ENCODE peak calls at places on chromosomes 12 and 14, in eight cellular contexts. H is mammary epithelial cell; O is OCI-LY7; G is tibial nerve; B is endodermal cell; Y is lower lobe of right lung; K is CD4-positive, alpha-beta T cell; S is CD8-positive, alpha-beta T cell. J is an unnamed sample.

GRCh38 chr12:120064054-120064940 is 52.3 kb downstream of the RAB35 start:
- DNase-seq in Y (no peak), O (no peak), G (no peak), B (peak; percentile 67), K (no peak), S (no peak), H (no peak), J (no peak)

GRCh38 chr12:109331546-109331945 is 16.2 kb upstream of the MYO1H start:
- DNase-seq in O (no peak), G (no peak), S (no peak), B (no peak), H (no peak), Y (no peak), K (no peak), J (no peak)

GRCh38 chr14:80926706-80927384 is 14.7 kb downstream of the CEP128 start:
- DNase-seq in S (no peak), G (no peak), O (no peak), H (no peak), Y (no peak), B (no peak), K (no peak), J (no peak)

GRCh38 chr14:69855180-69855817 is 23.9 kb upstream of the SMOC1 start:
- DNase-seq in B (no peak), G (no peak), O (no peak), H (no peak), Y (no peak), K (no peak), S (no peak), J (no peak)

GRCh38 chr12:118981285-118982201 is at the start of gene SRRM4:
- DNase-seq in K (no peak), O (no peak), H (no peak), Y (peak; percentile 40), S (no peak), G (no peak), B (peak; percentile 97), J (peak; percentile 20)

GRCh38 chr12:14665354-14666348 is 30.7 kb downstream of the GUCY2C start:
- DNase-seq in H (no peak), Y (no peak), O (peak; percentile 17), G (no peak), K (no peak), B (peak; percentile 69), S (no peak), J (peak; percentile 1)

GRCh38 chr14:92637228-92637627 is 111.2 kb downstream of the LGMN start:
- DNase-seq in O (no peak), G (no peak), S (no peak), Y (no peak), K (no peak), B (peak; percentile 86), H (no peak), J (no peak)

GRCh38 chr14:102588821-102589220 is 3.6 kb upstream of the RCOR1 start:
- DNase-seq in S (no peak), K (no peak), Y (no peak), B (no peak), O (no peak), H (no peak), G (no peak), J (no peak)

DNA sequence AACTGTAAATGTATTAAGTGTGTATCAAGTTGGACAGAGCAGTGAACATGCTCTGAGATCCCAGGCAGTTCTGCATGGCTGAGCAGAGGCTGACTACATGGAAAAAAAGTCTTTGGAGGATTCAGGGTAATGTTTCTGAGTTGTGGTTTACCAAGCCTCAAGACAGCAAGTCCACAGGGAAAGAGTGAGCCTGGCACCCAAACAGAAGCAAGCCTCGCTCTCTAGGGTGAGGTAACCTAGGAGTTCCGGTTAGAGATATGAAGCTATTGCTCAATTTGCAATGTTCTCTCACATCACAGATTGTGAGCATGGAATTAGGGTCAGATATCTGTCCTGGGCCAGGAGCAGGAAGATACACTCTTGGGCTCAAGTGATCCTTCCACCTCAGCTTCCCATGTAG is 158.6 kb downstream of the MON2 start:
- DNase-seq in Y (no peak), B (peak; percentile 45), O (no peak), H (no peak), G (no peak), S (no peak), K (no peak), J (no peak)
- TF ChIP-seq CTCF in Y (no peak), B (no peak), O (no peak), H (no peak), G (no peak), S (no peak), K (no peak), J (no peak)

GRCh38 chr14:26383286-26383685 is 214.5 kb downstream of the NOVA1 start:
- DNase-seq in K (no peak), G (no peak), O (no peak), B (no peak), H (no peak), S (no peak), Y (no peak), J (no peak)

GRCh38 chr14:26381405-26381804 is 216.4 kb downstream of the NOVA1 start:
- DNase-seq in Y (no peak), S (no peak), H (no peak), O (no peak), K (no peak), G (no peak), B (no peak), J (no peak)

GRCh38 chr14:26380616-26381015 is 217.2 kb downstream of the NOVA1 start:
- DNase-seq in B (no peak), H (no peak), K (no peak), S (no peak), Y (no peak), O (no peak), G (no peak), J (no peak)

GRCh38 chr14:26389646-26390508 is 208.0 kb downstream of the NOVA1 start:
- DNase-seq in Y (no peak), S (no peak), H (no peak), B (no peak), O (no peak), G (no peak), K (no peak), J (no peak)

DNA sequence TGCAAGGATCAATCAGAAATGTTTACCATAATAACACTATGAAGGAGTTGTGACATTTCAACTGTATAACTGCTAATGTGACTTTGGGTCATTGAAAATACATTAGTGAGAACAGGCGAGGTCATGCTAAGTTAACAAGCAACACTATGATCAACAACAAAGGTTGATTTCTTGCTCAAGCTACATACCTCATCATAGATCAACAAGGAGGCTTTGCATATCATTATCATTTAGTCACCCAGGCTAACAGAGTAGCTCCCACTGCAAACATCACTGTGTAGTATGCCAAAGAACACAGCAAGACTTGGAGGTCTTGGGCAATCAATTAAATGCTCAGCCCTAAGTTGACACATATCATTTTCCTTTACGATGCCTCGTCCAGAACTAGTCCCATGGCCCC is 212.5 kb downstream of the NOVA1 start:
- DNase-seq in Y (no peak), B (no peak), G (no peak), H (no peak), S (no peak), K (no peak), O (no peak), J (no peak)
- H3K27ac ChIP-seq in Y (no peak overlapping the region), B (no peak overlapping the region), G (no peak overlapping the region), H (no peak overlapping the region), S (no peak overlapping the region), K (no peak overlapping the region), O (no peak overlapping the region), J (no peak overlapping the region)

GRCh38 chr14:53401646-53402045 is 248.5 kb upstream of the DDHD1 start:
- DNase-seq in B (no peak), K (no peak), S (no peak), Y (no peak), H (no peak), O (no peak), G (no peak), J (no peak)

DNA sequence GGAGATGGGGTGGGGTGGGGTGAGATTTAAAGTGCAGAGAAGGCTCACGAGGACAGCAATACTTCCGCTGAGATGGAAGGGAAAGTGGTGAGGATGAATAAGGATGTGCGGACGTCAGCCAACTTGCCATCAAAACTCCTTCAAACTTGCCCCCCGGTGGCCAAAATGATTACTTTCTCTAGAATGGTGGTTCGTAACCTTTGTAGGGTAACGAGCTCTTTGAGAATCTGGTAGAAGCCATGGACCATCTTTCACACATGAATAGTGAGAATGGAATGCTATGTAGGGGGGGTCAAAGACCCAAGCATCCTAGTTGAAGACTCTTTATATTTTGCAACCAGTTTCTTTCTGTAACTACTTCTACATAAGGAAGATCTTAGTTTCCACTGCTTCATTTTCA is 245.9 kb upstream of the DDHD1 start:
- DNase-seq in O (no peak), G (no peak), K (no peak), B (peak; percentile 84), H (no peak), S (no peak), Y (no peak), J (peak; percentile 17)
- TF ChIP-seq CTCF in O (peak; percentile 62), G (no peak), K (no peak), B (peak; percentile 75), H (peak; percentile 42), S (no peak), Y (no peak), J (no peak)

GRCh38 chr12:132057691-132058090 is 86.4 kb downstream of the DDX51 start:
- DNase-seq in Y (no peak), H (no peak), O (no peak), S (no peak), B (no peak), K (no peak), G (no peak), J (no peak)

GRCh38 chr12:132055535-132056096 is 88.5 kb downstream of the DDX51 start:
- DNase-seq in Y (no peak), S (no peak), K (no peak), B (no peak), O (no peak), H (no peak), G (no peak), J (no peak)

GRCh38 chr12:132054983-132055382 is 89.1 kb downstream of the DDX51 start:
- DNase-seq in G (no peak), Y (no peak), H (no peak), B (no peak), S (no peak), O (no peak), K (no peak), J (no peak)

GRCh38 chr12:132056959-132057358 is 87.2 kb downstream of the DDX51 start:
- DNase-seq in G (no peak), Y (no peak), O (peak; percentile 23), H (no peak), S (no peak), K (no peak), B (no peak), J (no peak)

DNA sequence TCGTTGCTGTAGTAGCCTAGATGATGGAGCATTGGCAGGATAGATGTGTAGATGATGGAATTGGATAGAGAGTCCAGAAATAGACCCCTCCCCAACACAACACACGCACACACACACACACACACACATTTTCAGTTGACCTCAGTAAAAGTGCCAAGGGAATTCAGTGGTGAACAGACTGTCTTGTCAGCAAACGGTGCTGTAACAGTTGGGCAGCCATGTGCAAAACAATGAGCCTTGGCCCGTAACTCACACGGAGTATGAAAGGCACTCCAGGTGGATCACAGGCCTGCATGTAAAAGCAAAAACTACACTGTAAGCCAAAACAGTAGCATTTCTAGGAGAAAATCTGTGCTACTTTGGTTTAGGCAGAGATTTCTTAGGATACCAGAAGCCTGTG is 87.8 kb downstream of the DDX51 start:
- DNase-seq in B (no peak), O (peak; percentile 75), H (no peak), K (no peak), S (no peak), Y (no peak), G (no peak), J (no peak)
- H3K27ac ChIP-seq in B (no peak overlapping the region), O (peak overlapping the region; percentile 83), H (no peak overlapping the region), K (no peak overlapping the region), S (no peak overlapping the region), Y (no peak overlapping the region), G (no peak overlapping the region), J (no peak overlapping the region)

J was measured in RWPE1.